ENCODE peak calls at places on chromosomes 7 and 10, in five cellular contexts. Y, F, C, K and M are unnamed samples.

GRCh38 chr7:106125417-106125816 is 13.3 kb upstream of the SYPL1 start:
- DNase-seq in F (no peak), C (no peak), Y (no peak), K (peak; percentile 69), M (no peak)

GRCh38 chr7:96026606-96027005 is 254.3 kb downstream of the DYNC1I1 start:
- DNase-seq in C (no peak), F (no peak), K (peak; percentile 73), Y (no peak), M (no peak)

GRCh38 chr10:87850742-87851205 is 12.6 kb downstream of the KLLN start:
- DNase-seq in K (peak; percentile 73), C (no peak), F (peak; percentile 83), Y (peak; percentile 81), M (no peak)

GRCh38 chr7:68929712-68930395 is 668.4 kb upstream of the AUTS2 start:
- DNase-seq in Y (no peak), C (no peak), F (peak; percentile 2), K (peak; percentile 81), M (no peak)

GRCh38 chr10:93820434-93820833 is 62.7 kb downstream of the LGI1 start:
- DNase-seq in C (no peak), Y (no peak), K (peak; percentile 10), F (no peak), M (no peak)

GRCh38 chr7:142787034-142787768 is 16.4 kb downstream of the PRSS2 start:
- DNase-seq in K (no peak), C (no peak), Y (no peak), F (no peak), M (no peak)

GRCh38 chr7:77907281-77907680 is 108.7 kb downstream of the PHTF2 start:
- DNase-seq in K (no peak), F (no peak), Y (peak; percentile 61), C (no peak), M (no peak)

GRCh38 chr7:100584677-100585510 is 1.0 kb downstream of the LRCH4 start:
- DNase-seq in C (no peak), Y (peak; percentile 35), K (peak; percentile 75), F (peak; percentile 79), M (no peak)

GRCh38 chr10:7819126-7819470 is 793 bp downstream of the TAF3 start:
- DNase-seq in F (peak; percentile 67), Y (peak; percentile 67), K (peak; percentile 49), C (no peak), M (no peak)

GRCh38 chr7:113705439-113705838 is 213.4 kb downstream of the PPP1R3A start:
- DNase-seq in F (no peak), K (peak; percentile 7), Y (no peak), C (no peak), M (no peak)

GRCh38 chr7:127447326-127447945 is 54.9 kb upstream of the ZNF800 start:
- DNase-seq in C (no peak), K (peak; percentile 68), Y (peak; percentile 82), F (peak; percentile 10), M (peak; percentile 44)

GRCh38 chr10:132009575-132009974 is 27.9 kb upstream of the BNIP3 start:
- DNase-seq in Y (no peak), K (no peak), F (no peak), C (no peak), M (no peak)

GRCh38 chr10:12981570-12981969 is 19.9 kb downstream of the CCDC3 start:
- DNase-seq in Y (no peak), K (peak; percentile 61), C (no peak), F (no peak), M (no peak)

GRCh38 chr10:34648919-34649318 is 166.2 kb downstream of the PARD3 start:
- DNase-seq in Y (no peak), F (no peak), K (no peak), C (no peak), M (no peak)

GRCh38 chr10:105769248-105770184 is 1128.4 kb downstream of the SORCS3 start:
- DNase-seq in F (no peak), Y (no peak), K (no peak), C (no peak), M (no peak)

GRCh38 chr10:8283166-8283905 is 228.8 kb downstream of the GATA3 start:
- DNase-seq in C (no peak), F (no peak), Y (no peak), K (no peak), M (no peak)

GRCh38 chr7:4472739-4473138 is 209.4 kb upstream of the FOXK1 start:
- DNase-seq in K (no peak), F (no peak), Y (no peak), C (no peak), M (no peak)

GRCh38 chr10:34319197-34319846 is 495.8 kb downstream of the PARD3 start:
- DNase-seq in K (peak; percentile 95), C (peak; percentile 73), F (peak; percentile 87), Y (no peak), M (no peak)

GRCh38 chr7:137508437-137509175 is 165.1 kb upstream of the PTN start:
- DNase-seq in Y (no peak), F (no peak), K (peak; percentile 70), C (peak; percentile 42), M (no peak)

GRCh38 chr7:115249080-115249479 is 327.2 kb downstream of the MDFIC start:
- DNase-seq in K (peak; percentile 15), Y (no peak), C (no peak), F (no peak), M (no peak)

GRCh38 chr7:108805808-108806397 is 236.2 kb downstream of the DNAJB9 start:
- DNase-seq in C (no peak), K (peak; percentile 22), Y (peak; percentile 12), F (no peak), M (no peak)

GRCh38 chr10:7507887-7508726 is 97.3 kb upstream of the SFMBT2 start:
- DNase-seq in K (no peak), F (no peak), Y (peak; percentile 88), C (no peak), M (no peak)

GRCh38 chr7:51428226-51428887 is 111.7 kb upstream of the COBL start:
- DNase-seq in K (peak; percentile 5), C (no peak), F (no peak), Y (no peak), M (no peak)
- TF ChIP-seq CTCF in K (peak; percentile 15), C (peak; percentile 7), F (no peak), Y (no peak), M (no peak)

GRCh38 chr7:130654850-130655249 is 13.7 kb downstream of the COPG2 start:
- DNase-seq in Y (no peak), C (no peak), K (no peak), F (no peak), M (no peak)
- TF ChIP-seq CTCF in Y (no peak), C (no peak), K (no peak), F (no peak), M (no peak)

DNA sequence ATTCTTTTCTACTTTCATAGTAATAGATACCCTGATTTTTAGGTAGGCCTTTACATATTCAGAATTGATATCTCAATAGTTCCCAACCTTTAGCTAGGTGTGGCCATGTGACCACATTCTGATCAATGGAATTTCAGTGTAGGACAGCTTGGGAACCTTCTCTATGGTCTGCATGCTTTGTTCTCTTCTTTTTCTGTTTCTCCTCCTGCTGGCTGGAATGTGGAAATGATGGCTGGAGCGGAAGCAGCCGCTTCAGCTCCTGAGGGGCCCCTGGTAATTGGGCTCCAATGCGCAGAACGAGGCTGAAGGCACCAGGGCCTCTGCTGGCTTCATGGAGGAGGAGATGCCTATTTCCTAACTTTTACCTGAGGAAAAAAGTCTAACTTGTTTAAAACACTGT is 152.6 kb downstream of the ZMYND11 start:
- DNase-seq in C (no peak), K (no peak), Y (no peak), F (no peak), M (no peak)
- TF ChIP-seq CTCF in C (peak; percentile 35), K (peak; percentile 37), Y (peak; percentile 26), F (no peak), M (no peak)

DNA sequence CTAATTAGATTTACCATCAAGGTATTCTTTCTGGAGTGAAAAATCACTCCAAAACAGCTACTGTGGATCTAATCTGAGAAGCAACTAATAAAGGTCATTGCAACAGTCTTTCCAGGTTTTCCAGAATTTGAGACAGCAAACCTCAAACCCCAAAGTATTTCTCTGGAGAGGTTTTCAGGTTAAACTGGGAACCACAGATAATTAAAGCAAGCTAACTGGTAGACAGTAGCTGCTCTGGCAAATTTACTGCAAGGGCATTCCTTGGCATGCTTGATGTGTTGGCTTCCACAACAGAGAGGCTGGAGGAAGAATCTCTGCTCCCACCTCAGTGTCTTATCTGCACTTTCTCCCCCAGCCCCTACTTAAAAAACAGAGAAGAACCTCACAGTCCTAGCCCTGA is 140.0 kb upstream of the NRBF2 start:
- DNase-seq in Y (no peak), F (no peak), K (no peak), C (no peak), M (no peak)
- TF ChIP-seq CTCF in Y (no peak), F (no peak), K (no peak), C (no peak), M (no peak)

DNA sequence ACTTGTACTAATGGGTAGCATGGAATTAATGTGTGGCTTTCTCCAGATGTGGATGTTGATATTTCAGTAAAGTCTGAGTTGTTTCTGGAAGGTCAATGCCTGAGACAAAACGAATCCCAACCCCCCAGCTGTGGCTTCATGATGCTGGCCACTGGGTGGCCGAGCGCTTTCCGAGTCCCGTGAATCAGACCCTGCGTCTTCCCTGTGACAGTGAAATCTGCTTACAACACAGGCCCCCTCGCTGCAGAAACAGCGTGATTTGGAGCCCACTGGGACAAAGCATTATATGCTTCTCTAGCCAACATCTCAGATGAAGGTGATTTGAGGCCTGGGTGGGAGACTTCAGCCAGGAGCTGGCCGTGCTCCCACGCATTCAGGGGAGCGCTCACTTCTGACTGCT is 124.7 kb downstream of the WDR37 start:
- DNase-seq in C (no peak), K (no peak), Y (no peak), F (no peak), M (no peak)
- TF ChIP-seq CTCF in C (no peak), K (no peak), Y (no peak), F (no peak), M (no peak)

GRCh38 chr7:30770936-30771858 is at the start of gene MINDY4:
- DNase-seq in F (peak; percentile 85), Y (no peak), K (peak; percentile 72), C (no peak), M (peak; percentile 45)
- TF ChIP-seq CTCF in F (no peak), Y (no peak), K (no peak), C (peak; percentile 14), M (no peak)